ENCODE peak calls at places on chromosomes 12 and 14, in seven cellular contexts. U is stomach, S is upper lobe of left lung, X is transverse colon, J is GM12878, B is A549, T is sigmoid colon. P is an unnamed sample.

GRCh38 chr14:51472881-51473280 is 178.8 kb upstream of the FRMD6 start:
- DNase-seq in U (no peak), S (no peak), X (no peak), J (no peak), B (no peak), T (no peak), P (no peak)

GRCh38 chr12:40209886-40210285 is 14.9 kb upstream of the LRRK2 start:
- DNase-seq in U (no peak), S (no peak), X (no peak), J (no peak), B (no peak), T (no peak), P (no peak)

GRCh38 chr12:114913871-114914801 is 230.2 kb upstream of the TBX3 start:
- DNase-seq in U (no peak), S (no peak), X (no peak), J (no peak), B (peak), T (no peak), P (no peak)

GRCh38 chr14:101823511-101824120 is 62.1 kb downstream of the PPP2R5C start:
- DNase-seq in U (peak), S (no peak), X (peak), J (peak), B (no peak), T (peak), P (no peak)

GRCh38 chr14:101315802-101316296 is 245.4 kb upstream of the DIO3 start:
- DNase-seq in U (no peak), S (no peak), X (no peak), J (no peak), B (no peak), T (no peak), P (no peak)

GRCh38 chr12:116366824-116367223 is 89.3 kb upstream of the MED13L start:
- DNase-seq in U (no peak), S (no peak), X (no peak), J (no peak), B (no peak), T (no peak), P (no peak)

GRCh38 chr14:99781091-99781490 is 12.1 kb upstream of the EML1 start:
- DNase-seq in U (no peak), S (no peak), X (no peak), J (no peak), B (no peak), T (no peak), P (no peak)

GRCh38 chr12:7079826-7080125 is 12.5 kb downstream of the C1R start:
- DNase-seq in U (no peak), S (no peak), X (no peak), J (no peak), B (no peak), T (no peak), P (no peak)

GRCh38 chr12:96047621-96048211 is 12.3 kb upstream of the LTA4H start:
- DNase-seq in U (peak), S (no peak), X (peak), J (peak), B (peak), T (peak), P (peak)

GRCh38 chr14:89856871-89857345 is 97.6 kb downstream of the EFCAB11 start:
- DNase-seq in U (peak), S (no peak), X (no peak), J (no peak), B (no peak), T (no peak), P (no peak)

GRCh38 chr12:2834581-2835491 is at the start of gene NRIP2:
- DNase-seq in U (no peak), S (peak), X (no peak), J (no peak), B (no peak), T (no peak), P (no peak)

GRCh38 chr12:113061061-113061694 is 4.6 kb downstream of the DTX1 start:
- DNase-seq in U (no peak), S (no peak), X (no peak), J (no peak), B (no peak), T (no peak), P (no peak)

GRCh38 chr12:107027304-107028053 is 40.5 kb upstream of the MTERF2 start:
- DNase-seq in U (no peak), S (no peak), X (no peak), J (no peak), B (peak), T (no peak), P (no peak)

GRCh38 chr12:49121047-49121696 is 10.0 kb downstream of the TUBA1B start:
- DNase-seq in U (peak), S (no peak), X (peak), J (no peak), B (peak), T (peak), P (peak)

GRCh38 chr14:64879635-64880381 is at the start of gene SPTB:
- DNase-seq in U (peak), S (peak), X (peak), J (no peak), B (peak), T (no peak), P (no peak)

GRCh38 chr12:76346798-76347420 is 1.3 kb downstream of the BBS10 start:
- DNase-seq in U (no peak), S (no peak), X (no peak), J (peak), B (no peak), T (no peak), P (no peak)

GRCh38 chr12:94815958-94816357 is 165.6 kb upstream of the TMCC3 start:
- DNase-seq in U (no peak), S (no peak), X (no peak), J (no peak), B (no peak), T (no peak), P (no peak)

GRCh38 chr12:99772274-99772673 is 124.7 kb downstream of the GARIN6 start:
- DNase-seq in U (no peak), S (no peak), X (no peak), J (no peak), B (no peak), T (no peak), P (no peak)

DNA sequence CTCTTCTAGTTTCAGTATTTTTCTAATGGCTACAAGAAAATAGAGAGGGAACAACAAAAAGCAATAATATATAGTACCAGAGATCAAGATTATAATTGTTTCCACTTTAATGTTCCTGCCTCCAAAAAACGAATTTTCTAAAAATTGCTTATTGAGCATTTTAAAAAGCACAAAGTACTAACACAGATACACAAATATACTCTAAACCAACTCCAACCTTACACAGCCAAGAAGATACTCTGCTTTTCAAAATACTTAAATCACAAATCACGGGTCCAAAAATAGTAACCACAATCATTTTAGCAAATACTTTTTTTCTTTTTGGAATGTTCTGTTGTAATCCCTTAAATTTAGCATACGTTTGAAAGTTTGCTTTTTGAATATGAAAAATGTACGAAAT is 2.0 kb downstream of the YAF2 start:
- DNase-seq in U (no peak), S (no peak), X (no peak), J (no peak), B (no peak), T (no peak), P (no peak)
- H3K27ac ChIP-seq in U (peak), S (peak), X (peak), J (peak), B (peak), T (peak), P (peak)

GRCh38 chr14:95897280-95897679 is 20.6 kb downstream of the TUNAR start:
- DNase-seq in U (no peak), S (no peak), X (no peak), J (no peak), B (no peak), T (no peak), P (no peak)

GRCh38 chr14:95896628-95897027 is 20.0 kb downstream of the TUNAR start:
- DNase-seq in U (no peak), S (no peak), X (no peak), J (no peak), B (no peak), T (no peak), P (no peak)

GRCh38 chr14:95892142-95892541 is 15.5 kb downstream of the TUNAR start:
- DNase-seq in U (no peak), S (no peak), X (no peak), J (no peak), B (no peak), T (no peak), P (no peak)

GRCh38 chr14:95891742-95892141 is 15.1 kb downstream of the TUNAR start:
- DNase-seq in U (no peak), S (no peak), X (no peak), J (no peak), B (no peak), T (no peak), P (no peak)

DNA sequence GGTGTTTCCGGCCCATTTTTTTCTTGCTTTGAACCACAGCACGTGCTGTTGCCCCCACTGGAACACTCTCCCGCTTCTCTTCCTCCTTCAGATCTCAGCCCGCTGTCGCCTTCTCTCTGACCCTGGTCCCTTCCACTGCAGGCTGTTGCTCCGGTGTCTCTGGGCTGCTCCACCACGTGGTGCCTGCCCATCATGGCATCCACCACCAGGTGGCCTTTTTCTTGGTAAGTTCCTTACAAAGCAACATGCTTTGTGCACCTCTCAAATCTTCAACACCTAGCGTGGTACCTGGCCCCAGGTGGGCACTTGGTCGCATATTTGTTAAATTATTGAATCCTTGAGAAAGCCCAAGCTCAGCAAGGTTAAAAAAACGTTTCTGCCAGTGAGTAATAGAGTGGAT is 19.1 kb downstream of the TUNAR start:
- DNase-seq in U (peak), S (no peak), X (no peak), J (no peak), B (peak), T (no peak), P (no peak)
- TF ChIP-seq CTCF in U (no peak), S (peak), X (peak), J (peak), B (peak), T (no peak), P (no peak)

DNA sequence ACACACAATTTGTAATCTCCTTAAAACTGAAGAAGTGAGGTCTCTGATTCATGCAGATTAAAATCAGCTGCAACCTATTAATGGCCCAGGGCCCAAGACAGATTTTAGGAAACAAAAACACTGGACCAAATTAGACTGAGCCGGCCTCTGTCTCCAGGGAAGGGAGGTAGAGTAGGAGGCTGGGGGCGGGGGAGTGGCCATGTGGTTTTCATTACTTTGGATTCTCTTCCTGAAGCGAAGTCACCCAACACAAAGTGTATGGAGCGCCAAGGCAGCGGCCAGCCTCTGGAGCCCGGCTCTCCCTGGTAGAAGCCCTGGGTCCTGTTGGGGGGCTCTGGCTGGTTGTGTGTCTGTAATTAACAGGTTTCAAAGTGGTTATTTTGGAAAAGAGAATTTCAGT is 282.7 kb downstream of the ZFP36L1 start:
- DNase-seq in U (no peak), S (peak), X (no peak), J (no peak), B (no peak), T (peak), P (peak)
- TF ChIP-seq EP300 in U (no peak), S (no peak), X (no peak), J (no peak), B (no peak), T (no peak), P (peak)

GRCh38 chr12:56408799-56409417 is 40.3 kb downstream of the TIMELESS start:
- DNase-seq in U (no peak), S (no peak), X (no peak), J (no peak), B (no peak), T (no peak), P (no peak)

GRCh38 chr12:56413392-56413791 is 35.8 kb downstream of the TIMELESS start:
- DNase-seq in U (no peak), S (peak), X (no peak), J (no peak), B (no peak), T (no peak), P (no peak)

GRCh38 chr12:56411781-56412639 is 37.2 kb downstream of the TIMELESS start:
- DNase-seq in U (no peak), S (peak), X (no peak), J (no peak), B (no peak), T (no peak), P (no peak)

GRCh38 chr12:56414401-56414800 is 34.8 kb downstream of the TIMELESS start:
- DNase-seq in U (no peak), S (no peak), X (no peak), J (no peak), B (no peak), T (no peak), P (no peak)

GRCh38 chr12:56410768-56411167 is 38.5 kb downstream of the TIMELESS start:
- DNase-seq in U (no peak), S (peak), X (no peak), J (no peak), B (no peak), T (no peak), P (no peak)
- H3K27ac ChIP-seq in U (no peak), S (no peak), X (no peak), J (no peak), B (no peak), T (no peak), P (no peak)

GRCh38 chr12:32116897-32117296 is 10.2 kb downstream of the BICD1 start:
- DNase-seq in U (no peak), S (no peak), X (no peak), J (no peak), B (no peak), T (no peak), P (no peak)

GRCh38 chr12:32110942-32111341 is 4.3 kb downstream of the BICD1 start:
- DNase-seq in U (no peak), S (no peak), X (no peak), J (no peak), B (no peak), T (no peak), P (no peak)

GRCh38 chr12:32120419-32120818 is 13.8 kb downstream of the BICD1 start:
- DNase-seq in U (no peak), S (no peak), X (no peak), J (no peak), B (no peak), T (no peak), P (no peak)

GRCh38 chr12:32118806-32119205 is 12.2 kb downstream of the BICD1 start:
- DNase-seq in U (no peak), S (no peak), X (no peak), J (no peak), B (no peak), T (no peak), P (no peak)

DNA sequence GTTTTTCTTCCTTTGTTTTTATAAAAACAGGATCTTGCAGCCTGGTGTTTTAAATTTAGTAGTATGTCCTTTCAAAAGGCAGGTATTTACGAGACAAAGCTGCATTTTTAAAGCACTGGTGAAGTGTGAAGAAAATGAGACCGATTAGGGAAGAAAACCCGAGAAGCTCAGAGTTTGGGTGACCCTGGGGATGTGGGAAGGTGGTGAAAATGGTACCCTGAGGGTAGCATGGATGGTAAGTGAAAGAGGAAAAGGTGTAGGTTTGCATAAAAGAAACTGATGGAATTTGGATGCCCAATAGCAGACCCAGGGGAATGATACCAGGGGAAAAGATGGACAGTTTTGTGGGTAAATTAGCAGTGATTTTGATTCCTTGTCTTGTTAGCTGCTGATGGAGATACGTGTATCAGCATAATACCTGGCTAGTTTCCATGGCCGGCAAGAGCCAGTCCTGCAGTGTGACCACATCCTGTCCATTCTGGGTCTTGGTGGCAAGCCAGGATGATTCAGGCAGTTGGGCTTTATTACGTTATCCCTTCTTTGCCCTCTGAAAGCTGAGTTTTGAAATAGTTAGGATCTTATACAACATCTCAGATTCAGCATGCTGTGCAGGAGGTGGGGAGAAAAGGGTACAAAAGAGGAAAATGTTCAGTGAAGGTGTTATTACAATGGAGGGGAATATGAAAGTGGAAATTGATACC is 8.9 kb downstream of the BICD1 start:
- DNase-seq in U (peak), S (no peak), X (peak), J (no peak), B (peak), T (peak), P (peak)
- TF ChIP-seq CTCF in U (no peak), S (no peak), X (no peak), J (no peak), B (no peak), T (no peak), P (no peak)

GRCh38 chr12:46383654-46384450 is 11.3 kb upstream of the SLC38A2 start:
- DNase-seq in U (peak), S (peak), X (peak), J (no peak), B (no peak), T (peak), P (peak)

GRCh38 chr12:46380881-46381280 is 8.3 kb upstream of the SLC38A2 start:
- DNase-seq in U (no peak), S (no peak), X (no peak), J (no peak), B (no peak), T (no peak), P (no peak)

GRCh38 chr12:46384451-46385301 is 12.1 kb upstream of the SLC38A2 start:
- DNase-seq in U (no peak), S (no peak), X (no peak), J (no peak), B (no peak), T (no peak), P (no peak)

GRCh38 chr12:46382425-46382973 is 9.9 kb upstream of the SLC38A2 start:
- DNase-seq in U (no peak), S (no peak), X (no peak), J (no peak), B (no peak), T (no peak), P (no peak)

DNA sequence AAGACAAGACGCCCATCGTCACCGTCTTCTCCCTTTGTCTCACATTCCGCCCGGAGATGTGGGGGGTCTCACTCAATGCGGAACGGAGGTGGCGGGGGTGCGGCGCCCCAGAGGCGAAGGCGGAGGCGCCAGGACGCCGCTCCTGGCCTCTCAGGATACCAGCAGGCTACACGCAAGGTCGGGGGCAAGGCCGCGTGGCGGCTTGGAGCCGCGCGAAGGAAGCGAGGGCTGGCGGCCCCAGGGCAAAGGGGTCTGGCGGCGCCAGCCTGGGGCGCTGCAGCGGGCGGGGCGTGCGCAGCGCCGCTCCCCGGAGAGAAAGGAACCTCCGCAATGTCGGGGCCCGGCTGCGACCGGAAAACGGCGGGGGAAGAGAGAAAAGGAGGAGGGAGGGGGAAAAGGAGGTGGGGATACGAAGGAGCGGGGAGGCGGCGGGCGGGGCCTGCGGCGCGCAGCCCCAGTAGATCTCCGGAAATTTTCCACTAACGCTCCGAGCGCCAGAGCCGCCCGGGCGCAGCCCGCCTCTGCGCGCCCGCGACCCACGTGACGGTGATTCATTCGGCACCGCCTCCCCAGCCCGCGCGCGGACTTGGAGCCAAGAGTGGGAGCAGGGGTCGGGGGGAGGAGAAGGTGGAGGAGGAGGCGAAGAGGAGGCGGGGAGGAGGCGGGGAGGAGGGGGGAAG is 10.5 kb upstream of the SLC38A2 start:
- DNase-seq in U (peak), S (peak), X (peak), J (peak), B (peak), T (peak), P (peak)
- TF ChIP-seq EP300 in U (no peak), S (peak), X (no peak), J (no peak), B (no peak), T (no peak), P (peak)

DNA sequence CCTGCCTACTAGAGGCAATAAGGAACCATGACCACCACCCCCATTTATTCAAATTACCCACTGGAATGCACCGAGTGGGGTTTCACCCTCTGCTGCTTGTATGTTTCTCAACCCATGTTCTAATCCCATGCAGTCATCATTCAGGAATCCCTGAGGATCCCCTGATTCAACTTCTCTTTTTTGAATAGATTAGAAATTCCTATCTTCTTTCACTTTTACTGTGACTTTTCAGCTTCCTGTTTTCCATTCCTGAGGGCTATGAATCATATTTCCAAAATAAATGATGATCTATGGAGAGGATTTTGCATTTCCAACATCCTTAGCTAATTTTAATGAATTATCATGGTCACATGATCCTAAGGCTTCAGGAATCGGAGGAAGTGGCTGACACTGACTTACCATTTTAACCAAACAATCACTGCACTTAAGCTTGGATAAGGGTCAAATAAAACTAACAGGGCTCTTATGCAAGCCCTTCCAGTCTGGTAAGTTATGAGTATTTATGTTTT is 19.4 kb upstream of the P2RX4 start:
- DNase-seq in U (no peak), S (no peak), X (no peak), J (no peak), B (no peak), T (no peak), P (no peak)
- H3K27ac ChIP-seq in U (no peak), S (no peak), X (no peak), J (no peak), B (no peak), T (no peak), P (peak)

DNA sequence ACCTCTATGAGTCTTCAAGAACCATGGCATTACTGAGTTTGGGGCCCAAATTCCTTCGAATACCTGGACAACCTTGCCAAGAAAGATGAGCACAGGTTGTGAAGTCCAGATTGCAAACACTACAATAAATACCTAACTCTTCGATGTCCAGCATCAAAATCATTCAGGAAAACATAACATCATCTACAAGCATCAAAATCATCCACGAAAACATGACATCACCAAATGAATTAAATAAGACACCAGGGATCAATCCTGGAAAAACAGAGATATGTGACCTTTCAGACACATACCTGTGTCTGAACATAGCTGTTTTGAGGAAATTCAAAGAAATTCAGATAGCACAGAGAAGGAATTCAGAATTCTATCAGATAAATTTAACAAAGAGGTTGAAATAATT is 262.0 kb upstream of the KITLG start:
- DNase-seq in U (no peak), S (no peak), X (no peak), J (no peak), B (no peak), T (no peak), P (no peak)
- TF ChIP-seq CTCF in U (no peak), S (no peak), X (no peak), J (no peak), B (no peak), T (no peak), P (no peak)